ENCODE peak calls at places on chromosome 12, in seven cellular contexts. S, F, Q, Z, A, W and N are unnamed samples.

GRCh38 chr12:111458773-111459172 is 53.0 kb downstream of the SH2B3 start:
- DNase-seq in S (no peak), F (no peak), Q (no peak), Z (no peak), A (no peak), W (no peak), N (no peak)

GRCh38 chr12:74259199-74259598 is 278.4 kb upstream of the ATXN7L3B start:
- DNase-seq in S (no peak), F (no peak), Q (no peak), Z (no peak), A (no peak), W (no peak), N (no peak)

GRCh38 chr12:67515679-67516363 is 132.7 kb upstream of the DYRK2 start:
- DNase-seq in S (no peak), F (no peak), Q (peak), Z (no peak), A (no peak), W (no peak), N (no peak)

GRCh38 chr12:56931474-56931978 is 2.7 kb downstream of the SDR9C7 start:
- DNase-seq in S (peak), F (no peak), Q (no peak), Z (no peak), A (peak), W (no peak), N (no peak)

GRCh38 chr12:49674318-49674985 is 32.8 kb downstream of the FMNL3 start:
- DNase-seq in S (no peak), F (no peak), Q (no peak), Z (no peak), A (peak), W (no peak), N (no peak)

GRCh38 chr12:107372229-107372658 is 278.9 kb upstream of the CRY1 start:
- DNase-seq in S (no peak), F (no peak), Q (no peak), Z (no peak), A (peak), W (no peak), N (no peak)

GRCh38 chr12:117404940-117405339 is 43.5 kb upstream of the NOS1 start:
- DNase-seq in S (no peak), F (no peak), Q (no peak), Z (no peak), A (no peak), W (no peak), N (no peak)

GRCh38 chr12:54509660-54510059 is 12.1 kb downstream of the NCKAP1L start:
- DNase-seq in S (no peak), F (no peak), Q (no peak), Z (no peak), A (no peak), W (no peak), N (no peak)

GRCh38 chr12:50112456-50113218 is 601 bp downstream of the COX14 start:
- DNase-seq in S (no peak), F (no peak), Q (no peak), Z (no peak), A (no peak), W (no peak), N (no peak)